ENCODE peak calls at places on chromosomes 16 and 17, in eight cellular contexts. G is stimulated activated CD8-positive, alpha-beta memory T cell treated with anti-CD3 and anti-CD28 coated beads, Interleukin-15, amount 100 ng/mL, for 24 hours; P is SK-N-SH; X is mucosa of descending colon; E is NCI-H69; U is stimulated activated CD4-positive, alpha-beta T cell treated with anti-CD3 and anti-CD28 coated beads, Interleukin-12 subunit alpha, Interleukin-12 subunit beta, amount 100 ng/mL, for 4 hours; A is Daoy; Q is T-helper 2 cell. W is an unnamed sample.

GRCh38 chr16:1863681-1864460 is 8.1 kb downstream of the MEIOB start:
- DNase-seq in X (no peak), G (no peak), A (no peak), Q (peak), E (peak), P (peak), U (no peak), W (peak)

GRCh38 chr16:424623-425081 is 797 bp upstream of the RAB11FIP3 start:
- DNase-seq in G (no peak), E (peak), Q (no peak), U (no peak), X (peak), P (no peak), A (peak), W (peak)

GRCh38 chr16:87034317-87034716 is 282.9 kb downstream of the C16orf95 start:
- DNase-seq in A (no peak), X (no peak), E (no peak), U (no peak), P (no peak), Q (no peak), G (no peak), W (no peak)

GRCh38 chr16:66298006-66298405 is 68.5 kb upstream of the CDH5 start:
- DNase-seq in P (no peak), G (no peak), Q (no peak), E (no peak), X (no peak), U (no peak), A (no peak), W (no peak)

GRCh38 chr16:53043462-53043861 is 9.2 kb downstream of the CHD9NB start:
- DNase-seq in Q (no peak), G (no peak), X (peak), A (no peak), E (peak), P (no peak), U (no peak), W (peak)

GRCh38 chr17:77254961-77255741 is 114.4 kb downstream of the SEC14L1 start:
- DNase-seq in U (no peak), A (peak), P (peak), Q (no peak), X (no peak), E (peak), G (no peak), W (peak)

GRCh38 chr17:45748911-45749310 is 35.2 kb upstream of the CRHR1 start:
- DNase-seq in P (no peak), U (no peak), Q (no peak), A (no peak), X (no peak), E (peak), G (no peak), W (no peak)

GRCh38 chr17:81012574-81013447 is 21.2 kb downstream of the CHMP6 start:
- DNase-seq in X (no peak), A (no peak), E (no peak), G (no peak), U (no peak), P (no peak), Q (no peak), W (no peak)

GRCh38 chr17:82300707-82301270 is 16.6 kb downstream of the CD7 start:
- DNase-seq in X (peak), E (peak), G (no peak), A (peak), Q (peak), U (peak), P (peak), W (peak)

GRCh38 chr17:18319604-18320256 is 4.6 kb downstream of the SMCR8 start:
- DNase-seq in U (no peak), Q (no peak), G (no peak), E (peak), P (peak), A (peak), X (peak), W (peak)

GRCh38 chr17:42804918-42805367 is 6.3 kb downstream of the CNTD1 start:
- DNase-seq in E (peak), U (no peak), P (no peak), A (no peak), X (no peak), Q (no peak), G (no peak), W (no peak)